ENCODE peak calls at places on chromosomes 12 and 14, in seven cellular contexts. One of them, this sample, is unnamed.

GRCh38 chr12:126424696-126425095 is 1359.5 kb downstream of the AACS start:
- DNase-seq in hepatocyte: no peak
- DNase-seq in GM23338: no peak
- DNase-seq in A549: no peak
- DNase-seq in Peyer's patch: no peak
- DNase-seq in cardiac muscle cell: no peak
- DNase-seq in fibroblast of lung: peak
- DNase-seq in this sample: no peak

GRCh38 chr12:123369209-123369608 is 4.6 kb upstream of the SBNO1 start:
- DNase-seq in hepatocyte: no peak
- DNase-seq in cardiac muscle cell: no peak
- DNase-seq in Peyer's patch: no peak
- DNase-seq in GM23338: no peak
- DNase-seq in fibroblast of lung: no peak
- DNase-seq in A549: no peak
- DNase-seq in this sample: no peak

GRCh38 chr12:30996255-30996654 is 69.7 kb downstream of the TSPAN11 start:
- DNase-seq in fibroblast of lung: peak
- DNase-seq in A549: no peak
- DNase-seq in Peyer's patch: no peak
- DNase-seq in GM23338: no peak
- DNase-seq in hepatocyte: no peak
- DNase-seq in cardiac muscle cell: no peak
- DNase-seq in this sample: no peak

GRCh38 chr14:95953111-95953724 is 76.6 kb downstream of the TUNAR start:
- DNase-seq in GM23338: peak
- DNase-seq in A549: no peak
- DNase-seq in hepatocyte: peak
- DNase-seq in Peyer's patch: no peak
- DNase-seq in cardiac muscle cell: peak
- DNase-seq in fibroblast of lung: peak
- DNase-seq in this sample: no peak

GRCh38 chr12:88113871-88114270 is 28.0 kb downstream of the CEP290 start:
- DNase-seq in hepatocyte: no peak
- DNase-seq in cardiac muscle cell: no peak
- DNase-seq in A549: no peak
- DNase-seq in Peyer's patch: no peak
- DNase-seq in GM23338: no peak
- DNase-seq in fibroblast of lung: peak
- DNase-seq in this sample: no peak

GRCh38 chr14:82667006-82667405 is 1133.4 kb upstream of the SEL1L start:
- DNase-seq in hepatocyte: no peak
- DNase-seq in fibroblast of lung: no peak
- DNase-seq in cardiac muscle cell: no peak
- DNase-seq in GM23338: no peak
- DNase-seq in A549: no peak
- DNase-seq in Peyer's patch: no peak
- DNase-seq in this sample: no peak

GRCh38 chr12:22310712-22311111 is 23.8 kb downstream of the ST8SIA1 start:
- DNase-seq in A549: no peak
- DNase-seq in Peyer's patch: no peak
- DNase-seq in fibroblast of lung: no peak
- DNase-seq in hepatocyte: no peak
- DNase-seq in cardiac muscle cell: no peak
- DNase-seq in GM23338: no peak
- DNase-seq in this sample: no peak

GRCh38 chr14:61269321-61270083 is 11.6 kb downstream of the TMEM30B start:
- DNase-seq in hepatocyte: peak
- DNase-seq in cardiac muscle cell: peak
- DNase-seq in Peyer's patch: peak
- DNase-seq in GM23338: peak
- DNase-seq in fibroblast of lung: peak
- DNase-seq in A549: peak
- DNase-seq in this sample: peak

GRCh38 chr14:65723348-65723747 is 310.8 kb downstream of the FUT8 start:
- DNase-seq in GM23338: no peak
- DNase-seq in fibroblast of lung: no peak
- DNase-seq in A549: no peak
- DNase-seq in hepatocyte: no peak
- DNase-seq in Peyer's patch: no peak
- DNase-seq in cardiac muscle cell: no peak
- DNase-seq in this sample: no peak

GRCh38 chr14:101774006-101774755 is 12.7 kb downstream of the PPP2R5C start:
- DNase-seq in cardiac muscle cell: no peak
- DNase-seq in A549: no peak
- DNase-seq in hepatocyte: no peak
- DNase-seq in Peyer's patch: peak
- DNase-seq in fibroblast of lung: no peak
- DNase-seq in GM23338: no peak
- DNase-seq in this sample: no peak

GRCh38 chr12:31524791-31525495 is 66.0 kb downstream of the DENND5B start:
- DNase-seq in A549: no peak
- DNase-seq in cardiac muscle cell: no peak
- DNase-seq in Peyer's patch: no peak
- DNase-seq in fibroblast of lung: peak
- DNase-seq in hepatocyte: no peak
- DNase-seq in GM23338: no peak
- DNase-seq in this sample: no peak

GRCh38 chr12:70444903-70445302 is 78.8 kb downstream of the KCNMB4 start:
- DNase-seq in fibroblast of lung: no peak
- DNase-seq in hepatocyte: peak
- DNase-seq in A549: no peak
- DNase-seq in cardiac muscle cell: no peak
- DNase-seq in GM23338: peak
- DNase-seq in Peyer's patch: no peak
- DNase-seq in this sample: no peak

GRCh38 chr12:53044052-53044581 is 5.7 kb upstream of the TNS2 start:
- DNase-seq in GM23338: peak
- DNase-seq in hepatocyte: peak
- DNase-seq in A549: no peak
- DNase-seq in cardiac muscle cell: no peak
- DNase-seq in fibroblast of lung: no peak
- DNase-seq in Peyer's patch: no peak
- DNase-seq in this sample: no peak

GRCh38 chr12:130195776-130196175 is 33.5 kb downstream of the FZD10 start:
- DNase-seq in cardiac muscle cell: no peak
- DNase-seq in A549: no peak
- DNase-seq in GM23338: no peak
- DNase-seq in Peyer's patch: no peak
- DNase-seq in hepatocyte: no peak
- DNase-seq in fibroblast of lung: no peak
- DNase-seq in this sample: no peak

GRCh38 chr12:94805749-94806148 is 155.4 kb upstream of the TMCC3 start:
- DNase-seq in Peyer's patch: no peak
- DNase-seq in hepatocyte: peak
- DNase-seq in GM23338: no peak
- DNase-seq in A549: no peak
- DNase-seq in fibroblast of lung: peak
- DNase-seq in cardiac muscle cell: no peak
- DNase-seq in this sample: no peak

GRCh38 chr12:65464930-65465329 is 186.4 kb downstream of the MSRB3 start:
- DNase-seq in hepatocyte: peak
- DNase-seq in A549: no peak
- DNase-seq in GM23338: no peak
- DNase-seq in fibroblast of lung: peak
- DNase-seq in cardiac muscle cell: no peak
- DNase-seq in Peyer's patch: no peak
- DNase-seq in this sample: peak

GRCh38 chr14:61608245-61609142 is 86.8 kb upstream of the HIF1A start:
- DNase-seq in A549: no peak
- DNase-seq in fibroblast of lung: peak
- DNase-seq in cardiac muscle cell: no peak
- DNase-seq in GM23338: no peak
- DNase-seq in Peyer's patch: no peak
- DNase-seq in hepatocyte: no peak
- DNase-seq in this sample: no peak

GRCh38 chr14:71725802-71726638 is 206.2 kb upstream of the RGS6 start:
- DNase-seq in Peyer's patch: no peak
- DNase-seq in hepatocyte: peak
- DNase-seq in GM23338: no peak
- DNase-seq in A549: no peak
- DNase-seq in cardiac muscle cell: no peak
- DNase-seq in fibroblast of lung: peak
- DNase-seq in this sample: no peak

GRCh38 chr14:77037886-77038511 is 9.5 kb upstream of the IRF2BPL start:
- DNase-seq in hepatocyte: no peak
- DNase-seq in Peyer's patch: peak
- DNase-seq in A549: no peak
- DNase-seq in GM23338: peak
- DNase-seq in fibroblast of lung: peak
- DNase-seq in cardiac muscle cell: peak
- DNase-seq in this sample: no peak

GRCh38 chr14:80764496-80764895 is 177.0 kb downstream of the CEP128 start:
- DNase-seq in fibroblast of lung: peak
- DNase-seq in Peyer's patch: no peak
- DNase-seq in GM23338: no peak
- DNase-seq in A549: no peak
- DNase-seq in hepatocyte: no peak
- DNase-seq in cardiac muscle cell: no peak
- DNase-seq in this sample: no peak

GRCh38 chr12:77343291-77343690 is 277.9 kb upstream of the E2F7 start:
- DNase-seq in A549: no peak
- DNase-seq in GM23338: no peak
- DNase-seq in fibroblast of lung: peak
- DNase-seq in Peyer's patch: no peak
- DNase-seq in hepatocyte: no peak
- DNase-seq in cardiac muscle cell: no peak
- DNase-seq in this sample: no peak

GRCh38 chr12:53631721-53632120 is 5.5 kb upstream of the ATF7 start:
- DNase-seq in hepatocyte: no peak
- DNase-seq in cardiac muscle cell: no peak
- DNase-seq in Peyer's patch: no peak
- DNase-seq in GM23338: no peak
- DNase-seq in fibroblast of lung: no peak
- DNase-seq in A549: no peak
- DNase-seq in this sample: no peak

GRCh38 chr12:116480210-116480818 is 78.9 kb upstream of the MAP1LC3B2 start:
- DNase-seq in hepatocyte: no peak
- DNase-seq in cardiac muscle cell: no peak
- DNase-seq in GM23338: no peak
- DNase-seq in fibroblast of lung: no peak
- DNase-seq in Peyer's patch: no peak
- DNase-seq in A549: no peak
- DNase-seq in this sample: no peak
- TF ChIP-seq CTCF in hepatocyte: no peak
- TF ChIP-seq CTCF in cardiac muscle cell: no peak
- TF ChIP-seq CTCF in GM23338: no peak
- TF ChIP-seq CTCF in fibroblast of lung: no peak
- TF ChIP-seq CTCF in Peyer's patch: no peak
- TF ChIP-seq CTCF in A549: no peak
- TF ChIP-seq CTCF in this sample: no peak

GRCh38 chr12:12018454-12018853 is 52.3 kb upstream of the BCL2L14 start:
- DNase-seq in cardiac muscle cell: no peak
- DNase-seq in Peyer's patch: no peak
- DNase-seq in GM23338: no peak
- DNase-seq in A549: no peak
- DNase-seq in hepatocyte: peak
- DNase-seq in fibroblast of lung: peak
- DNase-seq in this sample: no peak

GRCh38 chr12:12017798-12018197 is 52.9 kb upstream of the BCL2L14 start:
- DNase-seq in cardiac muscle cell: peak
- DNase-seq in Peyer's patch: no peak
- DNase-seq in fibroblast of lung: no peak
- DNase-seq in GM23338: peak
- DNase-seq in A549: no peak
- DNase-seq in hepatocyte: no peak
- DNase-seq in this sample: no peak

GRCh38 chr12:12016284-12017100 is 54.2 kb upstream of the BCL2L14 start:
- DNase-seq in Peyer's patch: no peak
- DNase-seq in fibroblast of lung: peak
- DNase-seq in A549: no peak
- DNase-seq in GM23338: no peak
- DNase-seq in cardiac muscle cell: no peak
- DNase-seq in hepatocyte: no peak
- DNase-seq in this sample: no peak

GRCh38 chr12:12015073-12015685 is 55.6 kb upstream of the BCL2L14 start:
- DNase-seq in A549: no peak
- DNase-seq in cardiac muscle cell: no peak
- DNase-seq in fibroblast of lung: no peak
- DNase-seq in GM23338: no peak
- DNase-seq in Peyer's patch: no peak
- DNase-seq in hepatocyte: no peak
- DNase-seq in this sample: no peak

GRCh38 chr12:12017135-12017581 is 53.6 kb upstream of the BCL2L14 start:
- DNase-seq in A549: no peak
- DNase-seq in hepatocyte: no peak
- DNase-seq in cardiac muscle cell: peak
- DNase-seq in fibroblast of lung: peak
- DNase-seq in Peyer's patch: no peak
- DNase-seq in GM23338: no peak
- DNase-seq in this sample: no peak
- H3K27ac ChIP-seq in A549: no peak
- H3K27ac ChIP-seq in hepatocyte: no peak
- H3K27ac ChIP-seq in cardiac muscle cell: no peak
- H3K27ac ChIP-seq in fibroblast of lung: no peak
- H3K27ac ChIP-seq in Peyer's patch: no peak
- H3K27ac ChIP-seq in GM23338: no peak
- H3K27ac ChIP-seq in this sample: no peak

GRCh38 chr12:105369014-105369413 is 38.5 kb downstream of the C12orf75 start:
- DNase-seq in Peyer's patch: no peak
- DNase-seq in A549: no peak
- DNase-seq in fibroblast of lung: peak
- DNase-seq in cardiac muscle cell: no peak
- DNase-seq in hepatocyte: no peak
- DNase-seq in GM23338: no peak
- DNase-seq in this sample: no peak
- TF ChIP-seq CTCF in Peyer's patch: no peak
- TF ChIP-seq CTCF in A549: no peak
- TF ChIP-seq CTCF in fibroblast of lung: peak
- TF ChIP-seq CTCF in cardiac muscle cell: no peak
- TF ChIP-seq CTCF in hepatocyte: peak
- TF ChIP-seq CTCF in GM23338: no peak
- TF ChIP-seq CTCF in this sample: no peak

DNA sequence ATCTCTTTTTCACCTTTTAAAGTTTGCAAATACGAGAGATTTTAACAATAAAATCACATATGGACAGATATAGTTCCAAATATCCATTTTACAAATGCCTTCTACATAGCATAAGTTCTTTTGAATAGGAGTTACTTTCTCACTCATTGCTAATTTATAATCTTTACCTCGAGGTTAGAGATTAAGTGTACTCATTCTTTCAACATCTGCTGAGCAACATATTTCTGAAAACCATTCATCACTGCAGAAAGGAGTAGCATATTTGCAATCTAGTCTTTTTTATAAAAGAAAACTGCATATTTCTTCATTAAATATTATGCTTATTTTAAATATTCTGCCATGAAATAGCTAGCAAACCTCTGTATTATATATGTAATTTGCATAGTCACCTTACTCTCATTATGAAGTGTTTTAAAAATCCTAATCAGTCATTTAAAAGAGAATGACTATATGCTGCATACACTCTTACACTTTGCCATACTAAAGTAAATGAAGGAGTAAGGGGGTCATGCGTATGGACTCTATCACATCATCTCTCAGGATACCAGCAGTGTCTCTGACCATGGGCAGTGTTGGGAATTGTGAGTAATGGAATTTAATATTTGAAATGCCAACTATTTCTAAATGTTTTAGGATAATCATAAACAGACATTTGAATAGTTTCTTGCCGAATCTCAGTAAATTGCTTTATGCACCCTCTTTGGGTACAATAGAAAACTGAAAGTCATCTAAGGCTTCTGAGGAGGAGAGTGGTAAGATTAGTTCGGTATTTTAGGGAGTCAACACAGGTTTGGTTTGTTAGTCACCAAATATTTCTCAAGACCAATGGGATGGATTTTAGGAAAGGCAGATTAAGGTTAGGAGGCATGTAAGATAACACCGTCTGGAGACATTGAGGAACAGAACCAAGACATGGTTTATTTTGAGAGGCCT is 524.8 kb upstream of the ATP2B1 start:
- DNase-seq in hepatocyte: no peak
- DNase-seq in cardiac muscle cell: no peak
- DNase-seq in fibroblast of lung: peak
- DNase-seq in A549: no peak
- DNase-seq in Peyer's patch: no peak
- DNase-seq in GM23338: no peak
- DNase-seq in this sample: no peak
- H3K27ac ChIP-seq in hepatocyte: no peak
- H3K27ac ChIP-seq in cardiac muscle cell: no peak
- H3K27ac ChIP-seq in fibroblast of lung: no peak
- H3K27ac ChIP-seq in A549: no peak
- H3K27ac ChIP-seq in Peyer's patch: no peak
- H3K27ac ChIP-seq in GM23338: no peak
- H3K27ac ChIP-seq in this sample: no peak

This sample was measured in thoracic aorta.